ENCODE peak calls at places on chromosomes 6 and 20, in five cellular contexts. R is A549, M is HepG2, V is K562, L is H1. Y is an unnamed sample.

GRCh38 chr6:143536866-143537691 is 25.6 kb upstream of the FUCA2 start:
- DNase-seq in R (peak), M (peak), V (no peak), L (no peak), Y (peak)

GRCh38 chr6:132142308-132142707 is 191.1 kb upstream of the CCN2 start:
- DNase-seq in R (no peak), M (no peak), V (no peak), L (no peak), Y (peak)

GRCh38 chr6:161434921-161435411 is 161.1 kb upstream of the AGPAT4 start:
- DNase-seq in R (no peak), M (no peak), V (no peak), L (no peak), Y (peak)

GRCh38 chr20:37989601-37990001 is 43.7 kb downstream of the TTI1 start:
- DNase-seq in R (no peak), M (no peak), V (no peak), L (no peak), Y (peak)

GRCh38 chr6:158970640-158971291 is 29.2 kb downstream of the RSPH3 start:
- DNase-seq in R (no peak), M (no peak), V (no peak), L (no peak), Y (no peak)

GRCh38 chr6:122364084-122364483 is 35.4 kb upstream of the HSF2 start:
- DNase-seq in R (no peak), M (no peak), V (no peak), L (no peak), Y (no peak)

GRCh38 chr20:60974022-60974421 is 278.0 kb upstream of the CDH4 start:
- DNase-seq in R (no peak), M (no peak), V (no peak), L (no peak), Y (no peak)

GRCh38 chr6:11428895-11429294 is 108.7 kb upstream of the TMEM170B start:
- DNase-seq in R (no peak), M (peak), V (no peak), L (no peak), Y (no peak)

GRCh38 chr6:10419749-10420545 is 5.1 kb upstream of the TFAP2A start:
- DNase-seq in R (no peak), M (no peak), V (no peak), L (no peak), Y (no peak)

GRCh38 chr20:34459209-34459608 is 57.0 kb upstream of the DYNLRB1 start:
- DNase-seq in R (no peak), M (no peak), V (no peak), L (no peak), Y (no peak)

GRCh38 chr20:34458631-34459030 is 57.6 kb upstream of the DYNLRB1 start:
- DNase-seq in R (no peak), M (no peak), V (no peak), L (no peak), Y (peak)

DNA sequence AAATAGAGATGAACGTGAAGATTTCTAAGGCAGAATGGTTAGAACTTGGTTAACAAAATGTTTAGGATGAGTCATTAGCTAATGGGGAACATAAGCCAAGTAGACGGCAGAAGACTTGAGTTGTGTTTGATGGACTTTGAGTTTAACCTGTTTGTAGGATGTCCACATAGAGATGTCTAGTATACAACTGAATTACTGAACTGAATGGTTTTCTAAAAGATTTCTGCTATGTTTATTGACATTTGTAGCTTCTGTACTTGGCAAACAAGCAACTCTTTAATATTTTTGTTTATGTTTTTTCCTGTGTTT is 54.5 kb upstream of the DYNLRB1 start:
- DNase-seq in R (no peak), M (no peak), V (no peak), L (no peak), Y (no peak)
- H3K27ac ChIP-seq in R (no peak), M (no peak), V (no peak), L (no peak), Y (no peak)

DNA sequence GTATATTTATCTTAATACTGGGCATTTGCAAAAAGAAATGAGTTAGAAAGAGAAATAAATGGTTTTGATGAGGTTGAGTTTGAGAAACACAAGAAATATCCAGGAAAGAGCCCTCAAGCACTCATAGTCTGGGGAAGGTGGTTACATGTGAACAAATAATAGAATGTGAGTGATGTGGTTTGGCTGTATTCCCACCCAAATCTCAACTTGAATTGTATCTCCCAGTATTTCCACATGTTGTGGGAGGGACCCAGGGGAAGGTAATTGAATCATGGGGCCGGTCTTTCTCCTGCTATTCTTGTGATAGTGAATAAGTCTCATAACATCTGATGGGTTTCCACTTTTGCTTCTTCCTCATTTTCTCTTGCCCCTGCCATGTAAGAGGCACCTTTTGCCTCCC is 334.1 kb downstream of the COL12A1 start:
- DNase-seq in R (no peak), M (no peak), V (no peak), L (no peak), Y (no peak)
- TF ChIP-seq JUN in R (no peak), M (no peak), V (no peak), L (no peak), Y (no peak)

DNA sequence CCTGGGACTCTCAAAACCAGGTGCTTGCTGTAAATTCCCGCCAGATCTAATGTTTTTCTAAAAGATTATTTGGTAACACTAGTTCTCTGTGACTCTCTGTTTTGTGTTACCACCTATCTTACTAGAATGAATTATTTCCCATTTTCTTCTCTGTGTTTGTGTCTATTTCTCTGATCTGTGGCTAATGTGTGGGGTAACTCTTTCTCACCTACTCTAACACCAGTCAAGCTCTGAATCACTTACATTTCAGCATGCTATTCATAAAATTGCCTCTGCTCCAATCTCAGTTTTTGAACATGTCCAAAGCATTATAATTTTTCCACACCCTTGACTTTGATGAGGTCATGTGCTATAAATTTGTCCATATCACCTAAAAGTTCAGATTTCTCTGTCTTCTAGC is 23.2 kb upstream of the COL19A1 start:
- DNase-seq in R (no peak), M (no peak), V (no peak), L (no peak), Y (no peak)
- H3K27ac ChIP-seq in R (no peak), M (no peak), V (no peak), L (no peak), Y (no peak)

GRCh38 chr6:89941031-89941775 is 46.9 kb downstream of the GJA10 start:
- DNase-seq in R (no peak), M (peak), V (no peak), L (no peak), Y (no peak)

GRCh38 chr6:89942601-89943000 is 48.3 kb downstream of the GJA10 start:
- DNase-seq in R (no peak), M (no peak), V (no peak), L (no peak), Y (no peak)

GRCh38 chr6:89939144-89939543 is 44.9 kb downstream of the GJA10 start:
- DNase-seq in R (no peak), M (no peak), V (no peak), L (no peak), Y (no peak)

GRCh38 chr6:89941847-89942497 is 47.7 kb downstream of the GJA10 start:
- DNase-seq in R (no peak), M (no peak), V (no peak), L (no peak), Y (no peak)

GRCh38 chr6:89940225-89941027 is 46.2 kb downstream of the GJA10 start:
- DNase-seq in R (peak), M (peak), V (peak), L (peak), Y (peak)
- TF ChIP-seq JUN in R (no peak), M (no peak), V (no peak), L (no peak), Y (no peak)

DNA sequence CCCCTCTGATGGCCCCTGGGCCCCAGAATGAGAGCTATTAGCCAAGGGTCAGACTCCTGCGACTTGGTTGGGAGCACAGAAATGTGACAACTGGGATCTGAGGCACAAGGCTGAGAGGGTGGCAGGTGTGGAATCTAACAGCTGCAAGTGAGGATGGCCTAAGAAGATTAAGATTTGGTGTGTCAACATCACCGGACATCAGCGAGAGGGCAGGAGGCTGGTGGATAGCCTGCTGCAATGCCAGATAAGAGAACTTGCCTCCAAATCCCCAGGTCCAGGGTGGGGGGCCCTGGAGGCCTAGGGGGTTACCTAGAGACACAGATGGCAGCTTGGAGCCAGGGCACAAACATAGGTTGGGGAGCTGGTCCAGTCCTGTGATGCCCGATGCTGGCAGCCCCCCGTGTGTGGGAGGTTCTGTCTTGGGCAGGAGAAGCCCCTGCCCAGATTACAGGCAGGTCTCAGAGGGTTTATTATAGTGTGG is 155.8 kb downstream of the GRM4 start:
- DNase-seq in R (no peak), M (no peak), V (no peak), L (no peak), Y (no peak)
- H3K27ac ChIP-seq in R (no peak), M (no peak), V (no peak), L (no peak), Y (no peak)

GRCh38 chr6:112218563-112218962 is 35.8 kb downstream of the LAMA4 start:
- DNase-seq in R (no peak), M (no peak), V (no peak), L (no peak), Y (peak)

GRCh38 chr6:112221561-112221960 is 32.8 kb downstream of the LAMA4 start:
- DNase-seq in R (no peak), M (no peak), V (no peak), L (no peak), Y (no peak)

GRCh38 chr6:112214749-112215269 is 39.6 kb downstream of the LAMA4 start:
- DNase-seq in R (peak), M (peak), V (no peak), L (no peak), Y (peak)

GRCh38 chr6:112216699-112217551 is 37.4 kb downstream of the LAMA4 start:
- DNase-seq in R (no peak), M (no peak), V (no peak), L (no peak), Y (peak)

DNA sequence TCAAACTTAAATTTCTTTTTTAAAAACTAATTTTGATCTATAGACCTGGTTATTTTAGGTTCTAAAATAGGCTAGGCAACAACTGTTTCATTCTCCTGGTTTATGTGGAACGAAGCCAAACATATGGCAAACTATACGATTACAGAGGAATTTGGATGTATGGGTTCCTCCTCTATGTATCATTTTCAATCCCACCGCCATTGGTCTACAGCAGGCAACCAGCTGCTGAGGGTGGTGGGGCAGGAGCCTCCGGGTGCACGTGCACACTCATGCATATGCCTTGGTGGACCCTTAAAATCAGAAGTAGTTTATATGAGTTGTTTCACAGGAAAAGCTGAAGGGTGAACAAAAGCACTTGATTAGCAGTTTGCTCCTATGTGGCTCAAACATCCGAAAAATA is 38.5 kb downstream of the LAMA4 start:
- DNase-seq in R (no peak), M (no peak), V (no peak), L (no peak), Y (no peak)
- TF ChIP-seq JUN in R (no peak), M (no peak), V (no peak), L (no peak), Y (no peak)

GRCh38 chr6:56757585-56757984 is 114.9 kb upstream of the DST start:
- DNase-seq in R (no peak), M (peak), V (no peak), L (no peak), Y (peak)

GRCh38 chr6:56759521-56759920 is 116.8 kb upstream of the DST start:
- DNase-seq in R (no peak), M (no peak), V (no peak), L (no peak), Y (no peak)

GRCh38 chr6:56758120-56758519 is 115.4 kb upstream of the DST start:
- DNase-seq in R (no peak), M (no peak), V (no peak), L (no peak), Y (no peak)

GRCh38 chr6:56756791-56757582 is 114.3 kb upstream of the DST start:
- DNase-seq in R (no peak), M (no peak), V (no peak), L (no peak), Y (no peak)

GRCh38 chr6:56758553-56758952 is 115.9 kb upstream of the DST start:
- DNase-seq in R (no peak), M (no peak), V (no peak), L (no peak), Y (no peak)
- H3K27ac ChIP-seq in R (no peak), M (no peak), V (no peak), L (peak), Y (no peak)

GRCh38 chr6:27791182-27791939 is 120.8 kb downstream of the OR2B2 start:
- DNase-seq in R (peak), M (peak), V (peak), L (no peak), Y (peak)
- TF ChIP-seq JUN in R (no peak), M (no peak), V (no peak), L (no peak), Y (no peak)

GRCh38 chr20:10668677-10669368 is 5.0 kb downstream of the JAG1 start:
- DNase-seq in R (no peak), M (no peak), V (no peak), L (no peak), Y (no peak)

GRCh38 chr20:10671850-10672578 is 1.8 kb downstream of the JAG1 start:
- DNase-seq in R (no peak), M (no peak), V (peak), L (no peak), Y (peak)

GRCh38 chr20:10671221-10671849 is 2.5 kb downstream of the JAG1 start:
- DNase-seq in R (peak), M (peak), V (peak), L (no peak), Y (peak)

GRCh38 chr20:10669843-10670446 is 3.9 kb downstream of the JAG1 start:
- DNase-seq in R (no peak), M (no peak), V (no peak), L (no peak), Y (peak)

GRCh38 chr20:10670521-10671220 is 3.1 kb downstream of the JAG1 start:
- DNase-seq in R (no peak), M (peak), V (no peak), L (no peak), Y (peak)
- H3K27ac ChIP-seq in R (peak), M (peak), V (no peak), L (no peak), Y (peak)

Y was measured in endothelial cell of umbilical vein.